ENCODE peak calls at places on chromosomes 4 and X, in four cellular contexts. One of them, this sample, is unnamed.
A peak's percentile ranks its signal among the peaks of the same experiment; 100 is the strongest.

GRCh38 chrX:8433296-8434094 is 31.1 kb upstream of the VCX3B start:
- DNase-seq in tibial artery: no peak
- DNase-seq in RWPE2: no peak
- DNase-seq in uterus: no peak
- DNase-seq in this sample: no peak

GRCh38 chr4:57926311-57926710 is 816.1 kb upstream of the IGFBP7 start:
- DNase-seq in tibial artery: no peak
- DNase-seq in uterus: no peak
- DNase-seq in RWPE2: no peak
- DNase-seq in this sample: no peak

GRCh38 chr4:187415227-187415626 is 580.3 kb upstream of the ZFP42 start:
- DNase-seq in uterus: no peak
- DNase-seq in tibial artery: no peak
- DNase-seq in RWPE2: no peak
- DNase-seq in this sample: no peak

GRCh38 chr4:141636771-141637460 is 533 bp downstream of the IL15 start:
- DNase-seq in RWPE2: peak; percentile 52
- DNase-seq in tibial artery: peak; percentile 25
- DNase-seq in uterus: peak; percentile 29
- DNase-seq in this sample: no peak

GRCh38 chr4:88244821-88245579 is 39.4 kb downstream of the PPM1K start:
- DNase-seq in RWPE2: no peak
- DNase-seq in uterus: no peak
- DNase-seq in tibial artery: peak; percentile 27
- DNase-seq in this sample: no peak

GRCh38 chr4:86280246-86280645 is 79.6 kb downstream of the MAPK10 start:
- DNase-seq in uterus: no peak
- DNase-seq in tibial artery: no peak
- DNase-seq in RWPE2: no peak
- DNase-seq in this sample: no peak

GRCh38 chr4:125736057-125736456 is 421.3 kb downstream of the FAT4 start:
- DNase-seq in RWPE2: no peak
- DNase-seq in tibial artery: no peak
- DNase-seq in uterus: no peak
- DNase-seq in this sample: no peak

GRCh38 chr4:70721747-70722146 is at the start of gene RUFY3:
- DNase-seq in RWPE2: no peak
- DNase-seq in tibial artery: peak; percentile 59
- DNase-seq in uterus: peak; percentile 69
- DNase-seq in this sample: no peak

GRCh38 chrX:2485789-2486345 is 14.9 kb downstream of the DHRSX start:
- DNase-seq in uterus: no peak
- DNase-seq in tibial artery: no peak
- DNase-seq in RWPE2: peak; percentile 35
- DNase-seq in this sample: no peak

GRCh38 chrX:115898382-115899001 is 272.1 kb upstream of the AGTR2 start:
- DNase-seq in RWPE2: no peak
- DNase-seq in tibial artery: no peak
- DNase-seq in uterus: peak; percentile 81
- DNase-seq in this sample: peak; percentile 86

GRCh38 chr4:87025614-87026041 is 90.8 kb downstream of the AFF1 start:
- DNase-seq in uterus: no peak
- DNase-seq in tibial artery: no peak
- DNase-seq in RWPE2: no peak
- DNase-seq in this sample: no peak

GRCh38 chr4:44629280-44629866 is 22.1 kb downstream of the YIPF7 start:
- DNase-seq in uterus: no peak
- DNase-seq in RWPE2: no peak
- DNase-seq in tibial artery: no peak
- DNase-seq in this sample: no peak

GRCh38 chrX:17944833-17945497 is 83.9 kb upstream of the RAI2 start:
- DNase-seq in uterus: no peak
- DNase-seq in tibial artery: no peak
- DNase-seq in RWPE2: no peak
- DNase-seq in this sample: no peak

GRCh38 chr4:155523358-155523757 is 143.3 kb upstream of the GUCY1A1 start:
- DNase-seq in RWPE2: no peak
- DNase-seq in uterus: no peak
- DNase-seq in tibial artery: no peak
- DNase-seq in this sample: no peak
- H3K4me3 ChIP-seq in RWPE2: no peak overlapping the region
- H3K4me3 ChIP-seq in uterus: no peak overlapping the region
- H3K4me3 ChIP-seq in tibial artery: no peak overlapping the region
- H3K4me3 ChIP-seq in this sample: no peak overlapping the region

GRCh38 chr4:183863155-183863825 is 41.8 kb upstream of the STOX2 start:
- DNase-seq in uterus: no peak
- DNase-seq in RWPE2: no peak
- DNase-seq in tibial artery: no peak
- DNase-seq in this sample: no peak
- H3K27me3 ChIP-seq in uterus: no peaks in the 10 kb centered on the region
- H3K27me3 ChIP-seq in RWPE2: no peaks in the 10 kb centered on the region
- H3K27me3 ChIP-seq in tibial artery: no peaks in the 10 kb centered on the region
- H3K27me3 ChIP-seq in this sample: no peaks in the 10 kb centered on the region

GRCh38 chr4:4593596-4593995 is 51.7 kb upstream of the STX18 start:
- DNase-seq in RWPE2: no peak
- DNase-seq in uterus: no peak
- DNase-seq in tibial artery: no peak
- DNase-seq in this sample: no peak

GRCh38 chr4:4592414-4592813 is 50.6 kb upstream of the STX18 start:
- DNase-seq in tibial artery: no peak
- DNase-seq in RWPE2: no peak
- DNase-seq in uterus: no peak
- DNase-seq in this sample: no peak

GRCh38 chr4:4596720-4597119 is 54.9 kb upstream of the STX18 start:
- DNase-seq in uterus: no peak
- DNase-seq in RWPE2: no peak
- DNase-seq in tibial artery: no peak
- DNase-seq in this sample: no peak

GRCh38 chr4:4594531-4594930 is 52.7 kb upstream of the STX18 start:
- DNase-seq in RWPE2: no peak
- DNase-seq in uterus: no peak
- DNase-seq in tibial artery: no peak
- DNase-seq in this sample: no peak

DNA sequence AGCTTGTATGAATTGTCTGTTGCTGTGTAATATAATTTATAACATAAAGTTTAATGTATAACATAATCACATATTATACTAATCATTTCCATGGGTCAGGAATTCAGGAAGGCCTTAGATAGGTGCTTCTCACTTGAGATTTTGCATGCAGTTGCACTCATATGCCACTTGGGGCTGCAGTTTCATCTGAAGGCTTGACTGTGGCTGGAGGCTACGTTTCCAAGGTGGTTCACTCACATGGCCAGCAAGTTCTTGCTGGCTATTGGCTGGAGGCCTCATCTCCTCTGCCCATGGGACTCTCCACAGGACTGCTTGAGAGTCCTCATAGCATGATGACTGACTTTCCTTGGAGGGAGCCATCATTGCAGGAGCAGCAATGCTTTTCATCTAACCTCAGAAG is 53.4 kb upstream of the STX18 start:
- DNase-seq in uterus: no peak
- DNase-seq in tibial artery: no peak
- DNase-seq in RWPE2: no peak
- DNase-seq in this sample: no peak
- TF ChIP-seq CTCF in uterus: no peak
- TF ChIP-seq CTCF in tibial artery: no peak
- TF ChIP-seq CTCF in RWPE2: no peak
- TF ChIP-seq CTCF in this sample: no peak

GRCh38 chrX:41148553-41148952 is 63.3 kb downstream of the USP9X start:
- DNase-seq in uterus: no peak
- DNase-seq in RWPE2: no peak
- DNase-seq in tibial artery: no peak
- DNase-seq in this sample: no peak
- H3K4me3 ChIP-seq in uterus: no peak overlapping the region
- H3K4me3 ChIP-seq in RWPE2: no peak overlapping the region
- H3K4me3 ChIP-seq in tibial artery: no peak overlapping the region
- H3K4me3 ChIP-seq in this sample: no peak overlapping the region